ENCODE peak calls at places on chromosomes 13 and 19, in ten cellular contexts. One of them, this sample, is unnamed.

GRCh38 chr19:2039959-2040646 is 10.9 kb downstream of the MKNK2 start:
- DNase-seq in lung: no peak
- DNase-seq in colonic mucosa: no peak
- DNase-seq in astrocyte: no peak
- DNase-seq in stomach: no peak
- DNase-seq in psoas muscle: peak; percentile 71
- DNase-seq in heart left ventricle: no peak
- DNase-seq in sigmoid colon: peak; percentile 69
- DNase-seq in ascending aorta: no peak
- DNase-seq in adrenal gland: peak; percentile 56
- DNase-seq in this sample: peak; percentile 19

GRCh38 chr19:35109395-35110112 is 6.1 kb upstream of the FXYD3 start:
- DNase-seq in lung: no peak
- DNase-seq in colonic mucosa: no peak
- DNase-seq in astrocyte: no peak
- DNase-seq in stomach: peak; percentile 58
- DNase-seq in psoas muscle: peak; percentile 69
- DNase-seq in heart left ventricle: no peak
- DNase-seq in sigmoid colon: no peak
- DNase-seq in ascending aorta: no peak
- DNase-seq in adrenal gland: no peak
- DNase-seq in this sample: no peak

GRCh38 chr13:34779171-34779570 is 162.9 kb upstream of the NBEA start:
- DNase-seq in lung: no peak
- DNase-seq in colonic mucosa: no peak
- DNase-seq in astrocyte: no peak
- DNase-seq in stomach: no peak
- DNase-seq in psoas muscle: no peak
- DNase-seq in heart left ventricle: no peak
- DNase-seq in sigmoid colon: no peak
- DNase-seq in ascending aorta: no peak
- DNase-seq in adrenal gland: no peak
- DNase-seq in this sample: no peak

GRCh38 chr13:43879323-43880181 is at the start of the genes CCDC122 and LACC1:
- DNase-seq in lung: peak; percentile 85
- DNase-seq in colonic mucosa: peak; percentile 78
- DNase-seq in astrocyte: peak; percentile 67
- DNase-seq in stomach: peak; percentile 87
- DNase-seq in psoas muscle: peak; percentile 90
- DNase-seq in heart left ventricle: peak; percentile 91
- DNase-seq in sigmoid colon: peak; percentile 91
- DNase-seq in ascending aorta: peak; percentile 18
- DNase-seq in adrenal gland: peak; percentile 83
- DNase-seq in this sample: peak; percentile 78

GRCh38 chr19:3606690-3607289 is at the start of gene TBXA2R:
- DNase-seq in lung: peak; percentile 55
- DNase-seq in colonic mucosa: peak; percentile 80
- DNase-seq in astrocyte: peak; percentile 36
- DNase-seq in stomach: peak; percentile 64
- DNase-seq in psoas muscle: no peak
- DNase-seq in heart left ventricle: peak; percentile 82
- DNase-seq in sigmoid colon: peak; percentile 90
- DNase-seq in ascending aorta: peak; percentile 35
- DNase-seq in adrenal gland: peak; percentile 89
- DNase-seq in this sample: peak; percentile 33

GRCh38 chr13:23512762-23513395 is 57.3 kb upstream of the TNFRSF19 start:
- DNase-seq in lung: no peak
- DNase-seq in colonic mucosa: no peak
- DNase-seq in astrocyte: no peak
- DNase-seq in stomach: no peak
- DNase-seq in psoas muscle: no peak
- DNase-seq in heart left ventricle: no peak
- DNase-seq in sigmoid colon: no peak
- DNase-seq in ascending aorta: no peak
- DNase-seq in adrenal gland: no peak
- DNase-seq in this sample: no peak

GRCh38 chr19:43768273-43769050 is 12.3 kb downstream of the KCNN4 start:
- DNase-seq in lung: no peak
- DNase-seq in colonic mucosa: peak; percentile 77
- DNase-seq in astrocyte: no peak
- DNase-seq in stomach: peak; percentile 48
- DNase-seq in psoas muscle: peak; percentile 48
- DNase-seq in heart left ventricle: peak; percentile 68
- DNase-seq in sigmoid colon: peak; percentile 69
- DNase-seq in ascending aorta: no peak
- DNase-seq in adrenal gland: no peak
- DNase-seq in this sample: peak; percentile 63

GRCh38 chr19:50873056-50873455 is at the start of gene KLK2:
- DNase-seq in lung: no peak
- DNase-seq in colonic mucosa: no peak
- DNase-seq in astrocyte: no peak
- DNase-seq in stomach: no peak
- DNase-seq in psoas muscle: no peak
- DNase-seq in heart left ventricle: no peak
- DNase-seq in sigmoid colon: no peak
- DNase-seq in ascending aorta: no peak
- DNase-seq in adrenal gland: no peak
- DNase-seq in this sample: peak; percentile 87

GRCh38 chr19:5850189-5850588 is 1.1 kb downstream of the FUT3 start:
- DNase-seq in lung: no peak
- DNase-seq in colonic mucosa: peak; percentile 65
- DNase-seq in astrocyte: no peak
- DNase-seq in stomach: no peak
- DNase-seq in psoas muscle: no peak
- DNase-seq in heart left ventricle: no peak
- DNase-seq in sigmoid colon: no peak
- DNase-seq in ascending aorta: no peak
- DNase-seq in adrenal gland: no peak
- DNase-seq in this sample: no peak

GRCh38 chr13:114152831-114153371 is 20.5 kb upstream of the RASA3 start:
- DNase-seq in lung: no peak
- DNase-seq in colonic mucosa: no peak
- DNase-seq in astrocyte: no peak
- DNase-seq in stomach: no peak
- DNase-seq in psoas muscle: no peak
- DNase-seq in heart left ventricle: no peak
- DNase-seq in sigmoid colon: no peak
- DNase-seq in ascending aorta: no peak
- DNase-seq in adrenal gland: no peak
- DNase-seq in this sample: no peak

GRCh38 chr13:100650321-100650720 is 24.3 kb downstream of the TMTC4 start:
- DNase-seq in lung: no peak
- DNase-seq in colonic mucosa: no peak
- DNase-seq in astrocyte: no peak
- DNase-seq in stomach: no peak
- DNase-seq in psoas muscle: no peak
- DNase-seq in heart left ventricle: no peak
- DNase-seq in sigmoid colon: no peak
- DNase-seq in ascending aorta: no peak
- DNase-seq in adrenal gland: no peak
- DNase-seq in this sample: no peak

GRCh38 chr13:99287544-99287943 is 19.7 kb downstream of the GPR183 start:
- DNase-seq in lung: no peak
- DNase-seq in colonic mucosa: no peak
- DNase-seq in astrocyte: no peak
- DNase-seq in stomach: no peak
- DNase-seq in psoas muscle: peak; percentile 52
- DNase-seq in heart left ventricle: no peak
- DNase-seq in sigmoid colon: no peak
- DNase-seq in ascending aorta: no peak
- DNase-seq in adrenal gland: no peak
- DNase-seq in this sample: no peak

GRCh38 chr13:31236211-31236786 is 36.5 kb downstream of the B3GLCT start:
- DNase-seq in lung: no peak
- DNase-seq in colonic mucosa: no peak
- DNase-seq in astrocyte: peak; percentile 14
- DNase-seq in stomach: no peak
- DNase-seq in psoas muscle: no peak
- DNase-seq in heart left ventricle: no peak
- DNase-seq in sigmoid colon: no peak
- DNase-seq in ascending aorta: no peak
- DNase-seq in adrenal gland: no peak
- DNase-seq in this sample: no peak

GRCh38 chr13:19607523-19608078 is 25.9 kb upstream of the MPHOSPH8 start:
- DNase-seq in lung: no peak
- DNase-seq in colonic mucosa: no peak
- DNase-seq in astrocyte: peak; percentile 23
- DNase-seq in stomach: no peak
- DNase-seq in psoas muscle: no peak
- DNase-seq in heart left ventricle: no peak
- DNase-seq in sigmoid colon: no peak
- DNase-seq in ascending aorta: no peak
- DNase-seq in adrenal gland: no peak
- DNase-seq in this sample: no peak

GRCh38 chr13:23680836-23681235 is 110.6 kb downstream of the TNFRSF19 start:
- DNase-seq in lung: no peak
- DNase-seq in colonic mucosa: no peak
- DNase-seq in astrocyte: no peak
- DNase-seq in stomach: no peak
- DNase-seq in psoas muscle: no peak
- DNase-seq in heart left ventricle: no peak
- DNase-seq in sigmoid colon: no peak
- DNase-seq in ascending aorta: no peak
- DNase-seq in adrenal gland: no peak
- DNase-seq in this sample: no peak

GRCh38 chr13:42379241-42379640 is 107.3 kb downstream of the AKAP11 start:
- DNase-seq in lung: no peak
- DNase-seq in colonic mucosa: no peak
- DNase-seq in astrocyte: no peak
- DNase-seq in stomach: no peak
- DNase-seq in psoas muscle: no peak
- DNase-seq in heart left ventricle: no peak
- DNase-seq in sigmoid colon: no peak
- DNase-seq in ascending aorta: no peak
- DNase-seq in adrenal gland: no peak
- DNase-seq in this sample: no peak

GRCh38 chr19:18093439-18094161 is 4.0 kb upstream of the MAST3 start:
- DNase-seq in lung: no peak
- DNase-seq in colonic mucosa: no peak
- DNase-seq in astrocyte: no peak
- DNase-seq in stomach: no peak
- DNase-seq in psoas muscle: no peak
- DNase-seq in heart left ventricle: no peak
- DNase-seq in sigmoid colon: no peak
- DNase-seq in ascending aorta: no peak
- DNase-seq in adrenal gland: no peak
- DNase-seq in this sample: no peak
- H3K4me1 ChIP-seq in lung: peaks cover 8% of the 10 kb centered on the region
- H3K4me1 ChIP-seq in colonic mucosa: peaks cover 5% of the 10 kb centered on the region
- H3K4me1 ChIP-seq in astrocyte: peaks cover 3% of the 10 kb centered on the region
- H3K4me1 ChIP-seq in stomach: peaks cover 15% of the 10 kb centered on the region
- H3K4me1 ChIP-seq in psoas muscle: no peaks in the 10 kb centered on the region
- H3K4me1 ChIP-seq in heart left ventricle: no peaks in the 10 kb centered on the region
- H3K4me1 ChIP-seq in sigmoid colon: no peaks in the 10 kb centered on the region
- H3K4me1 ChIP-seq in ascending aorta: peaks cover 9% of the 10 kb centered on the region
- H3K4me1 ChIP-seq in adrenal gland: peaks cover 7% of the 10 kb centered on the region
- H3K4me1 ChIP-seq in this sample: no peaks in the 10 kb centered on the region

GRCh38 chr13:102945324-102945815 is 99.5 kb downstream of the ERCC5 start:
- DNase-seq in lung: no peak
- DNase-seq in colonic mucosa: no peak
- DNase-seq in astrocyte: no peak
- DNase-seq in stomach: no peak
- DNase-seq in psoas muscle: no peak
- DNase-seq in heart left ventricle: no peak
- DNase-seq in sigmoid colon: no peak
- DNase-seq in ascending aorta: no peak
- DNase-seq in adrenal gland: no peak
- DNase-seq in this sample: no peak

GRCh38 chr13:102944821-102945220 is 99.0 kb downstream of the ERCC5 start:
- DNase-seq in lung: no peak
- DNase-seq in colonic mucosa: no peak
- DNase-seq in astrocyte: no peak
- DNase-seq in stomach: no peak
- DNase-seq in psoas muscle: no peak
- DNase-seq in heart left ventricle: no peak
- DNase-seq in sigmoid colon: no peak
- DNase-seq in ascending aorta: no peak
- DNase-seq in adrenal gland: no peak
- DNase-seq in this sample: no peak

GRCh38 chr13:102951808-102952207 is 106.0 kb downstream of the ERCC5 start:
- DNase-seq in lung: no peak
- DNase-seq in colonic mucosa: no peak
- DNase-seq in astrocyte: no peak
- DNase-seq in stomach: no peak
- DNase-seq in psoas muscle: no peak
- DNase-seq in heart left ventricle: no peak
- DNase-seq in sigmoid colon: no peak
- DNase-seq in ascending aorta: no peak
- DNase-seq in adrenal gland: no peak
- DNase-seq in this sample: no peak

DNA sequence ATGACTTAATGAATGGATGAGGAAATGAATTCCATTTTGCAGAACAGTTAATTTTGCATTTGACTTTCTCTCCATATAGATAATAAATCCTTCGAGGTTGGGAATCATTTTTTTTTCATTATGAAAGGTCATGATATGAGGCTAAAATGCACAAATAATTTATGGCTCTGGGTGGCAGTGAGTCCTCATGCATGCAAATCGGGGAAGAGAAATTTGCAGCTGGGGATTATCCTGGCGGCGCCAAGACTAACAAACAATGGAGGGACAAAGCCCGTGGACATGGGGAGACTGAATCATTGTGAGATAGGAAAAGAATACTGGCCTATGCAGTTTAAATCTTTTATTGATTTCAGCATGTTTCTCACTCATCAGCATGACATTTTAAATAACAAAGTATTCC is 102.2 kb downstream of the ERCC5 start:
- DNase-seq in lung: no peak
- DNase-seq in colonic mucosa: no peak
- DNase-seq in astrocyte: no peak
- DNase-seq in stomach: no peak
- DNase-seq in psoas muscle: no peak
- DNase-seq in heart left ventricle: no peak
- DNase-seq in sigmoid colon: no peak
- DNase-seq in ascending aorta: no peak
- DNase-seq in adrenal gland: no peak
- DNase-seq in this sample: no peak
- TF ChIP-seq CTCF in lung: no peak
- TF ChIP-seq CTCF in colonic mucosa: no peak
- TF ChIP-seq CTCF in astrocyte: no peak
- TF ChIP-seq CTCF in stomach: no peak
- TF ChIP-seq CTCF in psoas muscle: no peak
- TF ChIP-seq CTCF in heart left ventricle: no peak
- TF ChIP-seq CTCF in sigmoid colon: no peak
- TF ChIP-seq CTCF in ascending aorta: no peak
- TF ChIP-seq CTCF in adrenal gland: no peak
- TF ChIP-seq CTCF in this sample: no peak

GRCh38 chr19:48637449-48637947 is 319 bp upstream of the DBP start:
- DNase-seq in lung: peak; percentile 99
- DNase-seq in colonic mucosa: peak; percentile 99
- DNase-seq in astrocyte: peak; percentile 97
- DNase-seq in stomach: peak; percentile 99
- DNase-seq in psoas muscle: peak; percentile 100
- DNase-seq in heart left ventricle: peak; percentile 100
- DNase-seq in sigmoid colon: peak; percentile 100
- DNase-seq in ascending aorta: peak; percentile 98
- DNase-seq in adrenal gland: peak; percentile 99
- DNase-seq in this sample: peak; percentile 99
- H3K4me1 ChIP-seq in lung: peaks cover 14% of the 10 kb centered on the region
- H3K4me1 ChIP-seq in colonic mucosa: peaks cover 21% of the 10 kb centered on the region
- H3K4me1 ChIP-seq in astrocyte: peaks cover 34% of the 10 kb centered on the region
- H3K4me1 ChIP-seq in stomach: peaks cover 50% of the 10 kb centered on the region
- H3K4me1 ChIP-seq in psoas muscle: peaks cover 32% of the 10 kb centered on the region
- H3K4me1 ChIP-seq in heart left ventricle: peaks cover 45% of the 10 kb centered on the region
- H3K4me1 ChIP-seq in sigmoid colon: no peaks in the 10 kb centered on the region
- H3K4me1 ChIP-seq in ascending aorta: peaks cover 19% of the 10 kb centered on the region
- H3K4me1 ChIP-seq in adrenal gland: peaks cover 33% of the 10 kb centered on the region
- H3K4me1 ChIP-seq in this sample: peaks cover 15% of the 10 kb centered on the region

GRCh38 chr13:28637714-28638355 is 21.1 kb upstream of the POMP start:
- DNase-seq in lung: no peak
- DNase-seq in colonic mucosa: no peak
- DNase-seq in astrocyte: no peak
- DNase-seq in stomach: no peak
- DNase-seq in psoas muscle: no peak
- DNase-seq in heart left ventricle: no peak
- DNase-seq in sigmoid colon: no peak
- DNase-seq in ascending aorta: no peak
- DNase-seq in adrenal gland: no peak
- DNase-seq in this sample: no peak
- TF ChIP-seq CTCF in lung: no peak
- TF ChIP-seq CTCF in colonic mucosa: no peak
- TF ChIP-seq CTCF in astrocyte: no peak
- TF ChIP-seq CTCF in stomach: no peak
- TF ChIP-seq CTCF in psoas muscle: no peak
- TF ChIP-seq CTCF in heart left ventricle: no peak
- TF ChIP-seq CTCF in sigmoid colon: no peak
- TF ChIP-seq CTCF in ascending aorta: no peak
- TF ChIP-seq CTCF in adrenal gland: no peak
- TF ChIP-seq CTCF in this sample: no peak

This sample was measured in prostate gland.